ENCODE peak calls at places on chromosomes 6 and 20, in eight cellular contexts. One of them, this sample, is unnamed.

GRCh38 chr6:15586528-15586927 is 76.3 kb downstream of the DTNBP1 start:
- DNase-seq in spleen: no peak
- DNase-seq in neural progenitor cell: no peak
- DNase-seq in mammary epithelial cell: no peak
- DNase-seq in Peyer's patch: no peak
- DNase-seq in RWPE2: no peak
- DNase-seq in ovary: no peak
- DNase-seq in endodermal cell: no peak
- DNase-seq in this sample: peak; percentile 6

GRCh38 chr6:87968435-87969278 is 79.0 kb upstream of the SPACA1 start:
- DNase-seq in neural progenitor cell: peak; percentile 47
- DNase-seq in RWPE2: no peak
- DNase-seq in mammary epithelial cell: no peak
- DNase-seq in ovary: peak; percentile 15
- DNase-seq in spleen: peak; percentile 81
- DNase-seq in endodermal cell: peak; percentile 73
- DNase-seq in Peyer's patch: peak; percentile 34
- DNase-seq in this sample: peak; percentile 19

GRCh38 chr20:37880726-37881591 is 22.0 kb upstream of the VSTM2L start:
- DNase-seq in spleen: peak; percentile 84
- DNase-seq in ovary: no peak
- DNase-seq in RWPE2: peak; percentile 84
- DNase-seq in endodermal cell: no peak
- DNase-seq in mammary epithelial cell: no peak
- DNase-seq in neural progenitor cell: no peak
- DNase-seq in Peyer's patch: no peak
- DNase-seq in this sample: peak; percentile 58

GRCh38 chr20:34986311-34987287 is 30.9 kb downstream of the MYH7B start:
- DNase-seq in mammary epithelial cell: no peak
- DNase-seq in endodermal cell: no peak
- DNase-seq in Peyer's patch: no peak
- DNase-seq in neural progenitor cell: no peak
- DNase-seq in spleen: no peak
- DNase-seq in ovary: no peak
- DNase-seq in RWPE2: no peak
- DNase-seq in this sample: no peak

GRCh38 chr6:24673625-24674024 is 6.7 kb downstream of the ACOT13 start:
- DNase-seq in RWPE2: no peak
- DNase-seq in ovary: no peak
- DNase-seq in neural progenitor cell: peak; percentile 25
- DNase-seq in Peyer's patch: no peak
- DNase-seq in mammary epithelial cell: no peak
- DNase-seq in spleen: no peak
- DNase-seq in endodermal cell: no peak
- DNase-seq in this sample: no peak

GRCh38 chr6:143872211-143872610 is 7.9 kb downstream of the ZC2HC1B start:
- DNase-seq in RWPE2: no peak
- DNase-seq in spleen: no peak
- DNase-seq in ovary: no peak
- DNase-seq in mammary epithelial cell: no peak
- DNase-seq in Peyer's patch: no peak
- DNase-seq in endodermal cell: no peak
- DNase-seq in neural progenitor cell: no peak
- DNase-seq in this sample: no peak

GRCh38 chr6:3822747-3823445 is 26.3 kb upstream of the FAM50B start:
- DNase-seq in mammary epithelial cell: peak; percentile 76
- DNase-seq in ovary: no peak
- DNase-seq in RWPE2: no peak
- DNase-seq in neural progenitor cell: no peak
- DNase-seq in Peyer's patch: no peak
- DNase-seq in spleen: no peak
- DNase-seq in endodermal cell: no peak
- DNase-seq in this sample: peak; percentile 85

GRCh38 chr20:31543966-31544598 is 29.8 kb downstream of the HM13 start:
- DNase-seq in Peyer's patch: no peak
- DNase-seq in spleen: no peak
- DNase-seq in neural progenitor cell: no peak
- DNase-seq in RWPE2: no peak
- DNase-seq in ovary: no peak
- DNase-seq in endodermal cell: no peak
- DNase-seq in mammary epithelial cell: peak; percentile 72
- DNase-seq in this sample: peak; percentile 72

GRCh38 chr20:36093025-36093803 is 61.3 kb upstream of the EPB41L1 start:
- DNase-seq in RWPE2: peak; percentile 92
- DNase-seq in endodermal cell: no peak
- DNase-seq in Peyer's patch: peak; percentile 33
- DNase-seq in mammary epithelial cell: peak; percentile 44
- DNase-seq in ovary: peak; percentile 61
- DNase-seq in neural progenitor cell: peak; percentile 41
- DNase-seq in spleen: peak; percentile 79
- DNase-seq in this sample: no peak

GRCh38 chr20:4082406-4083102 is 67.2 kb upstream of the RNF24 start:
- DNase-seq in ovary: no peak
- DNase-seq in neural progenitor cell: peak; percentile 70
- DNase-seq in spleen: peak; percentile 85
- DNase-seq in RWPE2: no peak
- DNase-seq in endodermal cell: peak; percentile 87
- DNase-seq in Peyer's patch: peak; percentile 32
- DNase-seq in mammary epithelial cell: peak; percentile 79
- DNase-seq in this sample: no peak

DNA sequence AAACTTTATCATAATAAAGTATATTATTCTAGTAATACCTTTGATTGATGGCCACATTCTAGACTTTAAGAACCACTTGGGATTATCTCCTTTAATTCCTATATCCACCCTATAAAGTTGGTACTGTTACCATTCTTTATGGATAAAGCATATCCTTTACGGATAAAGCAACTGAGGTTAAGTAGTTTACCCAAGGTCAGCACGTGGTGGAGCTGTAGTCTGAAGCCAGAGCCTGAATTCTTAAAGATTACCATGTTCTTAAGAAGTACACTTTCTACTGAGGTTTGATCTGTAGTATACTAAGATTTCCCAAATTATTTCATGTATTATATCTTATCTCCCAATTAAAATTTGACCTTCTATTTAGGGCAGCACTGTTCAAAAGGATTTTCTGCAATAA is 3.0 kb upstream of the NCOA7 start:
- DNase-seq in RWPE2: no peak
- DNase-seq in ovary: no peak
- DNase-seq in spleen: no peak
- DNase-seq in endodermal cell: no peak
- DNase-seq in mammary epithelial cell: no peak
- DNase-seq in Peyer's patch: no peak
- DNase-seq in neural progenitor cell: no peak
- DNase-seq in this sample: no peak
- TF ChIP-seq CTCF in RWPE2: peak; percentile 47
- TF ChIP-seq CTCF in ovary: no peak
- TF ChIP-seq CTCF in spleen: peak; percentile 26
- TF ChIP-seq CTCF in endodermal cell: peak; percentile 53
- TF ChIP-seq CTCF in mammary epithelial cell: no peak
- TF ChIP-seq CTCF in Peyer's patch: peak; percentile 54
- TF ChIP-seq CTCF in neural progenitor cell: peak; percentile 10
- TF ChIP-seq CTCF in this sample: no peak

GRCh38 chr6:71585472-71585871 is 296.9 kb downstream of the OGFRL1 start:
- DNase-seq in spleen: peak; percentile 54
- DNase-seq in neural progenitor cell: no peak
- DNase-seq in ovary: no peak
- DNase-seq in mammary epithelial cell: no peak
- DNase-seq in endodermal cell: no peak
- DNase-seq in Peyer's patch: no peak
- DNase-seq in RWPE2: no peak
- DNase-seq in this sample: no peak
- H3K36me3 ChIP-seq in spleen: no peaks in the 10 kb centered on the region
- H3K36me3 ChIP-seq in neural progenitor cell: no peaks in the 10 kb centered on the region
- H3K36me3 ChIP-seq in ovary: no peaks in the 10 kb centered on the region
- H3K36me3 ChIP-seq in mammary epithelial cell: no peaks in the 10 kb centered on the region
- H3K36me3 ChIP-seq in endodermal cell: no peaks in the 10 kb centered on the region
- H3K36me3 ChIP-seq in Peyer's patch: no peaks in the 10 kb centered on the region
- H3K36me3 ChIP-seq in RWPE2: no peaks in the 10 kb centered on the region
- H3K36me3 ChIP-seq in this sample: no peaks in the 10 kb centered on the region

GRCh38 chr6:133041020-133041419 is 200.1 kb upstream of the EYA4 start:
- DNase-seq in neural progenitor cell: no peak
- DNase-seq in mammary epithelial cell: no peak
- DNase-seq in ovary: no peak
- DNase-seq in endodermal cell: no peak
- DNase-seq in RWPE2: no peak
- DNase-seq in spleen: no peak
- DNase-seq in Peyer's patch: no peak
- DNase-seq in this sample: no peak

GRCh38 chr6:133034509-133035206 is 206.5 kb upstream of the EYA4 start:
- DNase-seq in Peyer's patch: no peak
- DNase-seq in neural progenitor cell: no peak
- DNase-seq in endodermal cell: no peak
- DNase-seq in ovary: no peak
- DNase-seq in RWPE2: no peak
- DNase-seq in spleen: no peak
- DNase-seq in mammary epithelial cell: no peak
- DNase-seq in this sample: no peak

GRCh38 chr6:133042550-133043120 is 198.5 kb upstream of the EYA4 start:
- DNase-seq in Peyer's patch: no peak
- DNase-seq in RWPE2: no peak
- DNase-seq in endodermal cell: no peak
- DNase-seq in ovary: no peak
- DNase-seq in mammary epithelial cell: no peak
- DNase-seq in neural progenitor cell: no peak
- DNase-seq in spleen: no peak
- DNase-seq in this sample: no peak

DNA sequence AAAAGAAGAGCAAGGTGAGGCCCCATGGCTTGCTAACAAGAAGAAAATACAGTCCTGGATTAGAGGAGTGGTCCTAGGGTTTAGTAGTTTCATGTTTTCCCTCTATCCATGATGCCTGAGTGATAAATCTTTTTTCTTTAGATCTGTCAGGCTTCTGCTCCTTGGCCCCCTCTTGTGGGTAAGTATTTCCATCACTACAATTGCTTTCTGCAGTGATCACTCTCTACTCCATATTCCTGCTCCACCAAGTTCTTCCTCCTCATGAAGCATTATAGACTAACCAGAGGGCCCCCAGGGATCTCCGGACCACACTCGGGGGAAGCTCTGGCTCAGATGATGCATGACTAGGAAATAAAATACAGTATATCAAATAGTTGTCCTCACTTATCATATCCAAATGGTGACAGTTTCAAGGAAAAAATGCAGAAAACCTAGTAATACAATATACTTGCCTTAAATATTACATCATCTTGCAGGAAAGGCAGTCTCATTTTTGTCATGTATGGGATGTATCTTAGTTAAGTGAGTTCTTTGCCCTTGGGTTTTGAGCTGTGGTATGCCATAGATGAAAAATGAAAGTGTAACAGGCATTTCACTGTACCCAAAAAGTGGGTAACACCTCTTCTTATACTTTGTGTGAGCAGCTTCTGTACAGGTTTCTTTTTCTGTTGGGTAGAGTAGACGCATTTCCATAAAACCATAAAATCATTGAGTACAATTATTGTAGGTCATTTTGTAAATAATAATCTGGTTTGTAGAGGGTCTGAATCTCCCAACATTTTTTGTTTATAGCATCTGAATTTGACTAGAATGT is 200.9 kb upstream of the EYA4 start:
- DNase-seq in RWPE2: no peak
- DNase-seq in spleen: no peak
- DNase-seq in mammary epithelial cell: peak; percentile 6
- DNase-seq in ovary: no peak
- DNase-seq in neural progenitor cell: peak; percentile 33
- DNase-seq in Peyer's patch: no peak
- DNase-seq in endodermal cell: peak; percentile 72
- DNase-seq in this sample: peak; percentile 33
- TF ChIP-seq CTCF in RWPE2: peak; percentile 65
- TF ChIP-seq CTCF in spleen: peak; percentile 28
- TF ChIP-seq CTCF in mammary epithelial cell: peak; percentile 29
- TF ChIP-seq CTCF in ovary: no peak
- TF ChIP-seq CTCF in neural progenitor cell: peak; percentile 61
- TF ChIP-seq CTCF in Peyer's patch: no peak
- TF ChIP-seq CTCF in endodermal cell: peak; percentile 78
- TF ChIP-seq CTCF in this sample: peak; percentile 62

GRCh38 chr20:49165611-49166010 is 22.5 kb downstream of the STAU1 start:
- DNase-seq in spleen: no peak
- DNase-seq in endodermal cell: no peak
- DNase-seq in Peyer's patch: no peak
- DNase-seq in ovary: no peak
- DNase-seq in neural progenitor cell: no peak
- DNase-seq in mammary epithelial cell: no peak
- DNase-seq in RWPE2: no peak
- DNase-seq in this sample: no peak
- H3K36me3 ChIP-seq in spleen: no peaks in the 10 kb centered on the region
- H3K36me3 ChIP-seq in endodermal cell: peaks cover 24% of the 10 kb centered on the region
- H3K36me3 ChIP-seq in Peyer's patch: peaks cover 24% of the 10 kb centered on the region
- H3K36me3 ChIP-seq in ovary: no peaks in the 10 kb centered on the region
- H3K36me3 ChIP-seq in neural progenitor cell: peaks cover 3% of the 10 kb centered on the region
- H3K36me3 ChIP-seq in mammary epithelial cell: peaks cover 18% of the 10 kb centered on the region
- H3K36me3 ChIP-seq in RWPE2: peaks cover 42% of the 10 kb centered on the region
- H3K36me3 ChIP-seq in this sample: no peaks in the 10 kb centered on the region

GRCh38 chr6:14038636-14039035 is 78.9 kb upstream of the CD83 start:
- DNase-seq in ovary: no peak
- DNase-seq in neural progenitor cell: no peak
- DNase-seq in mammary epithelial cell: no peak
- DNase-seq in endodermal cell: no peak
- DNase-seq in spleen: no peak
- DNase-seq in Peyer's patch: no peak
- DNase-seq in RWPE2: no peak
- DNase-seq in this sample: no peak

GRCh38 chr6:14039038-14039437 is 78.5 kb upstream of the CD83 start:
- DNase-seq in endodermal cell: no peak
- DNase-seq in RWPE2: no peak
- DNase-seq in spleen: no peak
- DNase-seq in neural progenitor cell: no peak
- DNase-seq in Peyer's patch: no peak
- DNase-seq in ovary: no peak
- DNase-seq in mammary epithelial cell: no peak
- DNase-seq in this sample: no peak

GRCh38 chr6:14036911-14037310 is 80.7 kb upstream of the CD83 start:
- DNase-seq in mammary epithelial cell: no peak
- DNase-seq in endodermal cell: no peak
- DNase-seq in RWPE2: no peak
- DNase-seq in spleen: no peak
- DNase-seq in neural progenitor cell: no peak
- DNase-seq in Peyer's patch: no peak
- DNase-seq in ovary: no peak
- DNase-seq in this sample: no peak

GRCh38 chr6:14037402-14038277 is 79.9 kb upstream of the CD83 start:
- DNase-seq in mammary epithelial cell: peak; percentile 16
- DNase-seq in endodermal cell: no peak
- DNase-seq in spleen: no peak
- DNase-seq in Peyer's patch: no peak
- DNase-seq in ovary: no peak
- DNase-seq in RWPE2: no peak
- DNase-seq in neural progenitor cell: no peak
- DNase-seq in this sample: no peak

DNA sequence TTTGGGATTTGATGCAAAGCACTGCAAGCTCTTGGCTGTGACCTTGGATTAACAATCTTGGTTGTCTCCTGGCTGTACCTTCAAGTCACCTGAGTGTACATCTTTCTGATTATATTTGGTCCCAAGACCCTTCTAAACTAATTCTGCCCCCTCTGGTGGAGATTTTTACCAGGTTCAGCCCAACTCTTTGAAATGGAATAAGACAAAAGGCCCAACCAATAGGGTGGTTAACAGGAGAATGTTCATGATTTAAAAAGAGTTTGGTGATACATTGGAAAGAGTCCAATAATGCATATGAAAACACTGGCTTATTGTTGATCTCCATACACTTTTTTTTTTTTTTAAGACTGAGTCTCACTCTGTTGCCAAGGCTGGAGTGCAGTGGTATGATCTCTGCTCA is 77.5 kb upstream of the CD83 start:
- DNase-seq in ovary: no peak
- DNase-seq in neural progenitor cell: no peak
- DNase-seq in RWPE2: no peak
- DNase-seq in endodermal cell: no peak
- DNase-seq in Peyer's patch: no peak
- DNase-seq in mammary epithelial cell: no peak
- DNase-seq in spleen: no peak
- DNase-seq in this sample: no peak
- TF ChIP-seq CTCF in ovary: no peak
- TF ChIP-seq CTCF in neural progenitor cell: peak; percentile 36
- TF ChIP-seq CTCF in RWPE2: no peak
- TF ChIP-seq CTCF in endodermal cell: peak; percentile 60
- TF ChIP-seq CTCF in Peyer's patch: no peak
- TF ChIP-seq CTCF in mammary epithelial cell: no peak
- TF ChIP-seq CTCF in spleen: no peak
- TF ChIP-seq CTCF in this sample: no peak